ENCODE peak calls at places on chromosomes 7 and 10, in four cellular contexts. E is hepatocyte, R is SK-N-SH, X is heart left ventricle. B is an unnamed sample.

GRCh38 chr7:80907141-80907601 is 11.7 kb downstream of the SEMA3C start:
- DNase-seq in R (peak; percentile 66), E (peak; percentile 42), X (no peak), B (no peak)

GRCh38 chr7:99142727-99143521 is 984 bp downstream of the SMURF1 start:
- DNase-seq in E (peak; percentile 98), X (peak; percentile 95), R (peak; percentile 97), B (peak; percentile 89)

GRCh38 chr7:44693641-44694313 is 54.9 kb upstream of the ZMIZ2 start:
- DNase-seq in E (no peak), R (no peak), X (peak; percentile 94), B (no peak)

GRCh38 chr7:12884856-12885440 is 197.5 kb downstream of the ARL4A start:
- DNase-seq in R (no peak), E (no peak), X (no peak), B (no peak)

GRCh38 chr7:130272456-130273080 is 5.9 kb downstream of the CPA2 start:
- DNase-seq in R (no peak), X (peak; percentile 45), E (no peak), B (no peak)

GRCh38 chr7:102985176-102985783 is 72.5 kb downstream of the LRRC17 start:
- DNase-seq in E (no peak), X (no peak), R (no peak), B (no peak)

GRCh38 chr7:156903232-156903909 is 10.4 kb upstream of the LMBR1 start:
- DNase-seq in R (no peak), X (peak; percentile 74), E (no peak), B (no peak)

GRCh38 chr7:7966141-7966734 is 2.4 kb upstream of the GLCCI1 start:
- DNase-seq in X (no peak), R (no peak), E (no peak), B (no peak)

GRCh38 chr10:119539359-119539651 is 3.2 kb downstream of the RGS10 start:
- DNase-seq in R (no peak), X (no peak), E (no peak), B (no peak)

GRCh38 chr10:33341638-33342037 is 7.2 kb upstream of the NRP1 start:
- DNase-seq in R (no peak), E (no peak), X (no peak), B (no peak)

GRCh38 chr10:126908729-126909526 is 3.7 kb downstream of the DOCK1 start:
- DNase-seq in X (no peak), R (no peak), E (no peak), B (no peak)

GRCh38 chr10:6269953-6270867 is 67.5 kb downstream of the PFKFB3 start:
- DNase-seq in R (no peak), E (no peak), X (no peak), B (no peak)

GRCh38 chr7:116334555-116334954 is 124.2 kb downstream of the TES start:
- DNase-seq in R (no peak), E (no peak), X (no peak), B (no peak)

GRCh38 chr7:105765846-105766245 is 110.6 kb downstream of the ATXN7L1 start:
- DNase-seq in E (no peak), R (no peak), X (no peak), B (no peak)

GRCh38 chr7:55502988-55503514 is 69.3 kb downstream of the VOPP1 start:
- DNase-seq in R (peak; percentile 68), X (no peak), E (no peak), B (no peak)

GRCh38 chr7:77917500-77918262 is 119.1 kb downstream of the PHTF2 start:
- DNase-seq in E (no peak), X (no peak), R (no peak), B (no peak)

GRCh38 chr10:27252267-27253000 is 11.8 kb upstream of the ACBD5 start:
- DNase-seq in R (no peak), X (peak; percentile 79), E (peak; percentile 78), B (peak; percentile 84)

GRCh38 chr10:112785089-112785488 is 165.0 kb upstream of the TCF7L2 start:
- DNase-seq in R (no peak), X (no peak), E (no peak), B (no peak)

GRCh38 chr10:78331391-78331922 is 297.8 kb downstream of the RPS24 start:
- DNase-seq in E (no peak), X (no peak), R (no peak), B (no peak)

GRCh38 chr10:29443745-29444523 is 155.1 kb downstream of the LYZL1 start:
- DNase-seq in E (no peak), R (no peak), X (no peak), B (no peak)

GRCh38 chr7:131921016-131921415 is 364.6 kb upstream of the PODXL start:
- DNase-seq in E (no peak), X (no peak), R (no peak), B (no peak)

GRCh38 chr7:98276241-98276761 is 5.2 kb upstream of the BRI3 start:
- DNase-seq in X (no peak), R (no peak), E (peak; percentile 68), B (peak; percentile 81)

GRCh38 chr10:49761789-49762565 is at the start of gene OGDHL:
- DNase-seq in X (no peak), R (peak; percentile 97), E (peak; percentile 92), B (peak; percentile 90)

GRCh38 chr7:93164766-93165165 is 16.6 kb upstream of the SAMD9L start:
- DNase-seq in E (no peak), X (no peak), R (no peak), B (no peak)

GRCh38 chr7:93160410-93160809 is 12.2 kb upstream of the SAMD9L start:
- DNase-seq in R (no peak), X (no peak), E (peak; percentile 45), B (no peak)

GRCh38 chr7:93159490-93159889 is 11.3 kb upstream of the SAMD9L start:
- DNase-seq in R (no peak), E (no peak), X (no peak), B (no peak)

GRCh38 chr7:93161181-93161762 is 13.1 kb upstream of the SAMD9L start:
- DNase-seq in R (no peak), X (no peak), E (peak; percentile 30), B (peak; percentile 42)

DNA sequence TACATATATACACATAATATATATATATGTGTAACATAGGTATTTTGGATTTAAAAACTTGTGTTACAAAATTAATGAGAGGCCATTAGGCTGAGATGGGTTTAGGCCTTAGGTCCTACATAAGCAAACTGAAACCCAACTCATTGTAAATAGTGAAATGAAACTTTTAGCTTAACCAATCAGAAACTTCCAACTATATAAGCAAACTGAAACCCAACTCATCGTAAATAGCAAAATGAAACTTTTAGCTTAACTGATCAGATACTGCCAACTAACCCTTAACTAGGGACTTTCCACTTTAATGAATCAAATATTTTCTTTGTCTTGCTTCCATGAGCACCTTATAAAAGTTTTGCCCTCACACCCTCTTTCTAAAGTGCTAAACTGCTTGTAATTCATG is 17.3 kb upstream of the SAMD9L start:
- DNase-seq in X (no peak), E (no peak), R (no peak), B (no peak)
- H3K4me3 ChIP-seq in X (no peak overlapping the region), E (no peak overlapping the region), R (peak overlapping the region; percentile 19), B (no peak overlapping the region)

GRCh38 chr10:8043569-8044306 is 10.8 kb upstream of the GATA3 start:
- DNase-seq in R (peak; percentile 25), E (peak; percentile 33), X (no peak), B (no peak)

GRCh38 chr10:8047452-8048280 is 6.8 kb upstream of the GATA3 start:
- DNase-seq in X (no peak), E (no peak), R (peak; percentile 79), B (no peak)

GRCh38 chr10:8044908-8045727 is 9.4 kb upstream of the GATA3 start:
- DNase-seq in E (peak; percentile 25), X (no peak), R (peak; percentile 87), B (peak; percentile 71)

GRCh38 chr10:8044331-8044907 is 10.1 kb upstream of the GATA3 start:
- DNase-seq in E (no peak), R (peak; percentile 68), X (no peak), B (no peak)

GRCh38 chr10:8045728-8046494 is 8.6 kb upstream of the GATA3 start:
- DNase-seq in E (no peak), R (peak; percentile 61), X (no peak), B (no peak)
- H3K27me3 ChIP-seq in E (peaks cover 99% of the 10 kb centered on the region), R (no peaks in the 10 kb centered on the region), X (peaks cover 99% of the 10 kb centered on the region), B (no peaks in the 10 kb centered on the region)

DNA sequence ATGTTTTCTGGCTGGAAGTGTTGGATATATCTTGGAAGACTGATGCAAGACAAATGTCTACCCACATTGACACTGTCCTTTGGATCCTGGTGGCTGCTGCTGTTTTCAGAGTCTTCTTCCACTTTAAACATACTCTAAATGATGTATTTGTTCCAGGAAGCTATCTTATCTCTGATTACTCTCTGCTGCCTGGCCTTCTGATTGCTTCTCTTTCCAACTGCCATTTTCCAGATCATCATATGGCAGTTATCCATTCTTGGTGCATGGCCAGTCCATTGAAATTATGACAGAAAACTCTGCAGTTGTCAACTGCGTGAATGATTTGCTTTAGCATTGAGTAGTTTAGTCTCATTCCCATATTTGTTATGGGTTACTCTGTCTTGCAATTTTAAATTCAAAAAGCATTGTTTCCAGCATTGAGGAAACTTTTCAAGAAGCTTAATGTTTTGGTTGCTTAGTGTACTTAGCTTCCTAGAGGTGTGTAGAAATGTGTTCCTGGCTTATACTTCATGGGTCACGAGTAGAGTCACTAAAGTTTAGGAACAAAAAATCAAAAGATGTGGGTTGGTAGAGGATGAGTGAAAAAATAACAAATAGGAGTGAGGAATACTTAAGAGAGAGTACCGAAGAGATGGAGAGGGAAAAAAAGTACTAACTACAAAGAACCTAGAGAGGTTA is 268.3 kb upstream of the MTPN start:
- DNase-seq in R (no peak), X (no peak), E (no peak), B (no peak)
- H3K4me1 ChIP-seq in R (no peaks in the 10 kb centered on the region), X (no peaks in the 10 kb centered on the region), E (no peaks in the 10 kb centered on the region), B (no peaks in the 10 kb centered on the region)

GRCh38 chr10:70093335-70093944 is 39.2 kb downstream of the AIFM2 start:
- DNase-seq in E (no peak), R (no peak), X (no peak), B (no peak)
- H3K4me3 ChIP-seq in E (no peak overlapping the region), R (no peak overlapping the region), X (no peak overlapping the region), B (no peak overlapping the region)

B was measured in Caco-2.